ENCODE peak calls at places on chromosomes 4 and X, in five cellular contexts. One of them, this sample, is unnamed.
A peak's percentile ranks its signal among the peaks of the same experiment; 100 is the strongest.

GRCh38 chrX:100207331-100208024 is 202.6 kb downstream of the PCDH19 start:
- DNase-seq in psoas muscle: no peak
- DNase-seq in keratinocyte: no peak
- DNase-seq in H9: no peak
- DNase-seq in uterus: no peak
- DNase-seq in this sample: no peak

GRCh38 chr4:165343353-165344191 is 16.1 kb downstream of the MSMO1 start:
- DNase-seq in uterus: no peak
- DNase-seq in keratinocyte: no peak
- DNase-seq in psoas muscle: no peak
- DNase-seq in H9: no peak
- DNase-seq in this sample: no peak

GRCh38 chrX:826448-826847 is 195.9 kb downstream of the SHOX start:
- DNase-seq in psoas muscle: no peak
- DNase-seq in H9: no peak
- DNase-seq in keratinocyte: no peak
- DNase-seq in uterus: no peak
- DNase-seq in this sample: no peak

GRCh38 chr4:39913466-39913865 is 64.2 kb downstream of the PDS5A start:
- DNase-seq in psoas muscle: no peak
- DNase-seq in H9: no peak
- DNase-seq in keratinocyte: no peak
- DNase-seq in uterus: no peak
- DNase-seq in this sample: no peak

GRCh38 chrX:12895856-12896255 is 10.6 kb upstream of the TLR8 start:
- DNase-seq in keratinocyte: no peak
- DNase-seq in H9: no peak
- DNase-seq in psoas muscle: no peak
- DNase-seq in uterus: no peak
- DNase-seq in this sample: no peak

GRCh38 chr4:72568959-72569718 is at the start of gene ADAMTS3:
- DNase-seq in H9: peak; percentile 90
- DNase-seq in keratinocyte: no peak
- DNase-seq in uterus: peak; percentile 75
- DNase-seq in psoas muscle: peak; percentile 46
- DNase-seq in this sample: peak; percentile 12

GRCh38 chr4:163165217-163166017 is 1.3 kb downstream of the NAF1 start:
- DNase-seq in H9: no peak
- DNase-seq in psoas muscle: no peak
- DNase-seq in keratinocyte: no peak
- DNase-seq in uterus: no peak
- DNase-seq in this sample: no peak

GRCh38 chr4:127783026-127783769 is 1.1 kb downstream of the HSPA4L start:
- DNase-seq in uterus: peak; percentile 54
- DNase-seq in psoas muscle: peak; percentile 74
- DNase-seq in H9: peak; percentile 64
- DNase-seq in keratinocyte: peak; percentile 90
- DNase-seq in this sample: peak; percentile 54

GRCh38 chrX:101977091-101977490 is 45.3 kb upstream of the ZMAT1 start:
- DNase-seq in H9: no peak
- DNase-seq in psoas muscle: no peak
- DNase-seq in uterus: no peak
- DNase-seq in keratinocyte: no peak
- DNase-seq in this sample: no peak

GRCh38 chrX:123731258-123731986 is 1.4 kb downstream of the THOC2 start:
- DNase-seq in keratinocyte: no peak
- DNase-seq in psoas muscle: no peak
- DNase-seq in uterus: no peak
- DNase-seq in H9: no peak
- DNase-seq in this sample: no peak

GRCh38 chr4:42628740-42629139 is 28.2 kb downstream of the ATP8A1 start:
- DNase-seq in keratinocyte: no peak
- DNase-seq in H9: no peak
- DNase-seq in uterus: no peak
- DNase-seq in psoas muscle: no peak
- DNase-seq in this sample: no peak

GRCh38 chrX:18464500-18464899 is 39.1 kb downstream of the CDKL5 start:
- DNase-seq in keratinocyte: no peak
- DNase-seq in uterus: no peak
- DNase-seq in psoas muscle: no peak
- DNase-seq in H9: no peak
- DNase-seq in this sample: no peak

GRCh38 chr4:74715731-74716435 is 78.4 kb downstream of the BTC start:
- DNase-seq in psoas muscle: no peak
- DNase-seq in H9: no peak
- DNase-seq in uterus: no peak
- DNase-seq in keratinocyte: no peak
- DNase-seq in this sample: no peak

GRCh38 chrX:44744828-44745227 is 99.0 kb upstream of the DUSP21 start:
- DNase-seq in uterus: no peak
- DNase-seq in H9: no peak
- DNase-seq in psoas muscle: no peak
- DNase-seq in keratinocyte: no peak
- DNase-seq in this sample: no peak

GRCh38 chr4:77815651-77816050 is 3.5 kb downstream of the CNOT6L start:
- DNase-seq in keratinocyte: no peak
- DNase-seq in uterus: no peak
- DNase-seq in psoas muscle: no peak
- DNase-seq in H9: no peak
- DNase-seq in this sample: no peak

GRCh38 chr4:70902577-70903281 is 560 bp downstream of the MOB1B start:
- DNase-seq in psoas muscle: no peak
- DNase-seq in H9: no peak
- DNase-seq in uterus: no peak
- DNase-seq in keratinocyte: no peak
- DNase-seq in this sample: no peak

GRCh38 chrX:151753313-151754041 is 18.9 kb downstream of the CNGA2 start:
- DNase-seq in uterus: peak; percentile 31
- DNase-seq in keratinocyte: no peak
- DNase-seq in psoas muscle: peak; percentile 37
- DNase-seq in H9: peak; percentile 73
- DNase-seq in this sample: peak; percentile 70

GRCh38 chr4:3399277-3400194 is 42.2 kb upstream of the HGFAC start:
- DNase-seq in keratinocyte: no peak
- DNase-seq in H9: no peak
- DNase-seq in psoas muscle: no peak
- DNase-seq in uterus: no peak
- DNase-seq in this sample: no peak

GRCh38 chrX:136030357-136031225 is 45.4 kb downstream of the SLC9A6 start:
- DNase-seq in uterus: peak; percentile 69
- DNase-seq in H9: no peak
- DNase-seq in psoas muscle: peak; percentile 46
- DNase-seq in keratinocyte: no peak
- DNase-seq in this sample: no peak

GRCh38 chr4:6390357-6390756 is 82.1 kb downstream of the PPP2R2C start:
- DNase-seq in keratinocyte: no peak
- DNase-seq in H9: no peak
- DNase-seq in uterus: no peak
- DNase-seq in psoas muscle: no peak
- DNase-seq in this sample: no peak

GRCh38 chr4:185237185-185237584 is 27.8 kb downstream of the SNX25 start:
- DNase-seq in psoas muscle: no peak
- DNase-seq in keratinocyte: no peak
- DNase-seq in H9: no peak
- DNase-seq in uterus: no peak
- DNase-seq in this sample: no peak

GRCh38 chr4:53902786-53903185 is 161.6 kb downstream of the CHIC2 start:
- DNase-seq in H9: no peak
- DNase-seq in keratinocyte: no peak
- DNase-seq in uterus: no peak
- DNase-seq in psoas muscle: no peak
- DNase-seq in this sample: no peak

GRCh38 chr4:154088741-154089140 is 299.9 kb upstream of the SFRP2 start:
- DNase-seq in H9: no peak
- DNase-seq in keratinocyte: no peak
- DNase-seq in psoas muscle: no peak
- DNase-seq in uterus: no peak
- DNase-seq in this sample: no peak

GRCh38 chr4:30116401-30116800 is 603.8 kb upstream of the PCDH7 start:
- DNase-seq in H9: no peak
- DNase-seq in psoas muscle: no peak
- DNase-seq in uterus: no peak
- DNase-seq in keratinocyte: no peak
- DNase-seq in this sample: no peak

GRCh38 chr4:1937550-1937949 is 66.4 kb downstream of the NSD2 start:
- DNase-seq in H9: no peak
- DNase-seq in uterus: no peak
- DNase-seq in psoas muscle: no peak
- DNase-seq in keratinocyte: no peak
- DNase-seq in this sample: no peak

GRCh38 chr4:157043131-157043530 is 32.8 kb upstream of the GLRB start:
- DNase-seq in keratinocyte: no peak
- DNase-seq in psoas muscle: no peak
- DNase-seq in H9: peak; percentile 52
- DNase-seq in uterus: no peak
- DNase-seq in this sample: peak; percentile 5

GRCh38 chr4:189059996-189060570 is 880.6 kb upstream of the FRG1 start:
- DNase-seq in psoas muscle: no peak
- DNase-seq in H9: no peak
- DNase-seq in keratinocyte: no peak
- DNase-seq in uterus: no peak
- DNase-seq in this sample: no peak

GRCh38 chrX:101550362-101550761 is at the start of gene ARMCX1:
- DNase-seq in keratinocyte: no peak
- DNase-seq in psoas muscle: peak; percentile 65
- DNase-seq in uterus: peak; percentile 84
- DNase-seq in H9: peak; percentile 75
- DNase-seq in this sample: peak; percentile 6

GRCh38 chr4:6987566-6987920 is 55.6 kb upstream of the TADA2B start:
- DNase-seq in H9: no peak
- DNase-seq in uterus: no peak
- DNase-seq in keratinocyte: no peak
- DNase-seq in psoas muscle: no peak
- DNase-seq in this sample: no peak

GRCh38 chr4:183413562-183414200 is 30.8 kb upstream of the CDKN2AIP start:
- DNase-seq in uterus: no peak
- DNase-seq in H9: no peak
- DNase-seq in keratinocyte: no peak
- DNase-seq in psoas muscle: no peak
- DNase-seq in this sample: no peak

GRCh38 chr4:74934016-74934821 is 1.3 kb downstream of the PARM1 start:
- DNase-seq in uterus: peak; percentile 35
- DNase-seq in psoas muscle: peak; percentile 17
- DNase-seq in H9: peak; percentile 47
- DNase-seq in keratinocyte: no peak
- DNase-seq in this sample: peak; percentile 25

GRCh38 chr4:174119051-174119450 is 164.4 kb downstream of the FBXO8 start:
- DNase-seq in uterus: peak; percentile 39
- DNase-seq in psoas muscle: no peak
- DNase-seq in H9: no peak
- DNase-seq in keratinocyte: no peak
- DNase-seq in this sample: no peak

GRCh38 chr4:139901516-139902327 is 236.1 kb downstream of the MGST2 start:
- DNase-seq in keratinocyte: no peak
- DNase-seq in uterus: no peak
- DNase-seq in H9: no peak
- DNase-seq in psoas muscle: no peak
- DNase-seq in this sample: no peak

GRCh38 chr4:13968723-13969122 is 341.2 kb upstream of the BOD1L1 start:
- DNase-seq in uterus: no peak
- DNase-seq in H9: no peak
- DNase-seq in psoas muscle: no peak
- DNase-seq in keratinocyte: no peak
- DNase-seq in this sample: no peak

GRCh38 chr4:13970349-13970748 is 342.8 kb upstream of the BOD1L1 start:
- DNase-seq in keratinocyte: no peak
- DNase-seq in psoas muscle: no peak
- DNase-seq in uterus: no peak
- DNase-seq in H9: no peak
- DNase-seq in this sample: no peak

GRCh38 chr4:13963601-13964000 is 336.1 kb upstream of the BOD1L1 start:
- DNase-seq in psoas muscle: no peak
- DNase-seq in H9: no peak
- DNase-seq in keratinocyte: no peak
- DNase-seq in uterus: no peak
- DNase-seq in this sample: no peak

GRCh38 chr4:13966241-13967195 is 339.0 kb upstream of the BOD1L1 start:
- DNase-seq in H9: no peak
- DNase-seq in keratinocyte: no peak
- DNase-seq in uterus: no peak
- DNase-seq in psoas muscle: no peak
- DNase-seq in this sample: peak; percentile 10
- TF ChIP-seq CTCF in H9: no peak
- TF ChIP-seq CTCF in keratinocyte: peak; percentile 10
- TF ChIP-seq CTCF in uterus: no peak
- TF ChIP-seq CTCF in psoas muscle: no peak
- TF ChIP-seq CTCF in this sample: no peak

GRCh38 chr4:38670061-38670894 is 6.3 kb downstream of the KLF3 start:
- DNase-seq in psoas muscle: no peak
- DNase-seq in uterus: no peak
- DNase-seq in H9: peak; percentile 42
- DNase-seq in keratinocyte: no peak
- DNase-seq in this sample: no peak
- TF ChIP-seq CTCF in psoas muscle: no peak
- TF ChIP-seq CTCF in uterus: no peak
- TF ChIP-seq CTCF in H9: peak; percentile 25
- TF ChIP-seq CTCF in keratinocyte: no peak
- TF ChIP-seq CTCF in this sample: no peak

DNA sequence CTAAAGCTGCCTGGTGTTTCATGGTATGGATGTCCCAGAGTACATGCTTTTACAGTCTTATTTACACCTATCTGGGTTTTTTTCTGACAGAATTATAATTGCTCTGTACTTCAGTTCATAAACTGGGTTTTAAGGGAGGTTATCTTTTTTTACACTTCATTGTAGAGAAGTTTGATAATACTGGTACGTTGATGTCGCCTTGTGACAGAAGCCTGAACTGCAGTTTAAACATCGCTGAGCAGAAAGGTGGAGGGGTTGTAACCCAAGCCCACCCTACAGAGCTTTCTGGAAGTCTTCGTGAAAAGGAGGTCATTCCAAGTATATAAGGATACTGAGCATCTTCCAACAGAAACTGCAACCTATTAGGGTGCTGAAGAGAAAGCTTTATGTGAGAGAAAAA is 46.4 kb downstream of the BEX1 start:
- DNase-seq in keratinocyte: no peak
- DNase-seq in H9: no peak
- DNase-seq in psoas muscle: no peak
- DNase-seq in uterus: no peak
- DNase-seq in this sample: no peak
- TF ChIP-seq CTCF in keratinocyte: peak; percentile 42
- TF ChIP-seq CTCF in H9: peak; percentile 39
- TF ChIP-seq CTCF in psoas muscle: no peak
- TF ChIP-seq CTCF in uterus: no peak
- TF ChIP-seq CTCF in this sample: no peak

GRCh38 chr4:85370400-85371032 is 104.4 kb upstream of the ARHGAP24 start:
- DNase-seq in keratinocyte: peak; percentile 9
- DNase-seq in psoas muscle: peak; percentile 10
- DNase-seq in H9: peak; percentile 49
- DNase-seq in uterus: no peak
- DNase-seq in this sample: peak; percentile 44
- TF ChIP-seq CTCF in keratinocyte: peak; percentile 89
- TF ChIP-seq CTCF in psoas muscle: peak; percentile 43
- TF ChIP-seq CTCF in H9: peak; percentile 87
- TF ChIP-seq CTCF in uterus: no peak
- TF ChIP-seq CTCF in this sample: peak; percentile 64

GRCh38 chr4:8274772-8275241 is 5.3 kb downstream of the HTRA3 start:
- DNase-seq in uterus: peak; percentile 92
- DNase-seq in H9: no peak
- DNase-seq in keratinocyte: no peak
- DNase-seq in psoas muscle: peak; percentile 92
- DNase-seq in this sample: no peak
- TF ChIP-seq CTCF in uterus: peak; percentile 62
- TF ChIP-seq CTCF in H9: no peak
- TF ChIP-seq CTCF in keratinocyte: peak; percentile 16
- TF ChIP-seq CTCF in psoas muscle: peak; percentile 41
- TF ChIP-seq CTCF in this sample: no peak

GRCh38 chrX:25202827-25203226 is 187.1 kb upstream of the ARX start:
- DNase-seq in H9: no peak
- DNase-seq in psoas muscle: no peak
- DNase-seq in uterus: no peak
- DNase-seq in keratinocyte: no peak
- DNase-seq in this sample: no peak
- TF ChIP-seq CTCF in H9: no peak
- TF ChIP-seq CTCF in psoas muscle: no peak
- TF ChIP-seq CTCF in uterus: no peak
- TF ChIP-seq CTCF in keratinocyte: no peak
- TF ChIP-seq CTCF in this sample: no peak

This sample was measured in Calu3.